ENCODE peak calls at places on chromosomes 4 and X, in five cellular contexts. K is ascending aorta, N is ovary, W is tibial artery, D is Panc1. G is an unnamed sample. For H3K27me3 and H3K36me3, the result is how much of the 10 kb centered on the place peaks cover.

GRCh38 chr4:126328914-126329313 is 1014.2 kb downstream of the FAT4 start:
- DNase-seq in K (no peak), N (no peak), W (no peak), D (no peak), G (no peak)

GRCh38 chr4:147336252-147336651 is 144.6 kb upstream of the EDNRA start:
- DNase-seq in K (no peak), N (no peak), W (no peak), D (no peak), G (no peak)

GRCh38 chr4:118849867-118850812 is 14.2 kb upstream of the SEC24D start:
- DNase-seq in K (no peak), N (no peak), W (no peak), D (no peak), G (no peak)

GRCh38 chrX:69050051-69050785 is 115.0 kb downstream of the PJA1 start:
- DNase-seq in K (peak), N (no peak), W (no peak), D (no peak), G (no peak)

GRCh38 chrX:106672527-106672926 is 54.0 kb upstream of the RNF128 start:
- DNase-seq in K (no peak), N (no peak), W (no peak), D (no peak), G (no peak)

GRCh38 chrX:31563792-31564191 is 492.0 kb upstream of the FTHL17 start:
- DNase-seq in K (no peak), N (no peak), W (no peak), D (no peak), G (no peak)

GRCh38 chr4:56804551-56804950 is 16.9 kb downstream of the SPINK2 start:
- DNase-seq in K (no peak), N (no peak), W (no peak), D (no peak), G (no peak)

GRCh38 chr4:150699599-150699998 is 117.6 kb downstream of the MAB21L2 start:
- DNase-seq in K (no peak), N (no peak), W (no peak), D (no peak), G (no peak)

GRCh38 chr4:10118355-10119004 is 1.9 kb upstream of the WDR1 start:
- DNase-seq in K (no peak), N (no peak), W (no peak), D (no peak), G (no peak)

GRCh38 chr4:158850800-158851644 is 82.2 kb downstream of the FNIP2 start:
- DNase-seq in K (no peak), N (no peak), W (no peak), D (no peak), G (no peak)

GRCh38 chr4:6111354-6111930 is 88.9 kb downstream of the JAKMIP1 start:
- DNase-seq in K (no peak), N (no peak), W (no peak), D (no peak), G (no peak)

GRCh38 chr4:68951806-68952585 is 392 bp upstream of the UGT2A3 start:
- DNase-seq in K (no peak), N (no peak), W (no peak), D (no peak), G (no peak)

GRCh38 chr4:121408-122084 is 2.8 kb upstream of the ZNF718 start:
- DNase-seq in K (no peak), N (peak), W (no peak), D (no peak), G (no peak)

GRCh38 chr4:7192252-7193039 is at the start of gene SORCS2:
- DNase-seq in K (peak), N (peak), W (peak), D (no peak), G (no peak)

GRCh38 chr4:73918058-73918457 is 48.9 kb downstream of the CXCL1 start:
- DNase-seq in K (no peak), N (no peak), W (no peak), D (no peak), G (no peak)

GRCh38 chr4:20255251-20255586 is 3.5 kb downstream of the SLIT2 start:
- DNase-seq in K (no peak), N (no peak), W (no peak), D (no peak), G (no peak)

GRCh38 chrX:20547649-20548051 is 280.9 kb upstream of the RPS6KA3 start:
- DNase-seq in K (peak), N (no peak), W (peak), D (no peak), G (no peak)

GRCh38 chr4:107500551-107500950 is 219.5 kb downstream of the PAPSS1 start:
- DNase-seq in K (no peak), N (no peak), W (no peak), D (no peak), G (no peak)

GRCh38 chr4:141569141-141569540 is 67.2 kb upstream of the IL15 start:
- DNase-seq in K (no peak), N (no peak), W (no peak), D (no peak), G (peak)

GRCh38 chr4:169159614-169160013 is 111.1 kb downstream of the SH3RF1 start:
- DNase-seq in K (no peak), N (no peak), W (no peak), D (no peak), G (no peak)

GRCh38 chr4:188719794-188720193 is 580.6 kb downstream of the TRIML1 start:
- DNase-seq in K (no peak), N (no peak), W (no peak), D (no peak), G (no peak)
- TF ChIP-seq CTCF in K (no peak), N (no peak), W (no peak), D (peak), G (peak)

GRCh38 chr4:8893624-8894423 is 22.2 kb upstream of the HMX1 start:
- DNase-seq in K (no peak), N (no peak), W (no peak), D (no peak), G (no peak)

GRCh38 chr4:8891646-8892555 is 20.3 kb upstream of the HMX1 start:
- DNase-seq in K (no peak), N (no peak), W (no peak), D (no peak), G (no peak)

GRCh38 chr4:8891255-8891645 is 19.6 kb upstream of the HMX1 start:
- DNase-seq in K (no peak), N (no peak), W (no peak), D (no peak), G (no peak)

GRCh38 chr4:8893227-8893623 is 21.6 kb upstream of the HMX1 start:
- DNase-seq in K (no peak), N (no peak), W (no peak), D (no peak), G (no peak)

GRCh38 chr4:8892556-8893226 is 21.1 kb upstream of the HMX1 start:
- DNase-seq in K (no peak), N (no peak), W (no peak), D (no peak), G (no peak)
- H3K27me3 ChIP-seq in K (under half), N (under half), W (under half), D (under half), G (under half)

DNA sequence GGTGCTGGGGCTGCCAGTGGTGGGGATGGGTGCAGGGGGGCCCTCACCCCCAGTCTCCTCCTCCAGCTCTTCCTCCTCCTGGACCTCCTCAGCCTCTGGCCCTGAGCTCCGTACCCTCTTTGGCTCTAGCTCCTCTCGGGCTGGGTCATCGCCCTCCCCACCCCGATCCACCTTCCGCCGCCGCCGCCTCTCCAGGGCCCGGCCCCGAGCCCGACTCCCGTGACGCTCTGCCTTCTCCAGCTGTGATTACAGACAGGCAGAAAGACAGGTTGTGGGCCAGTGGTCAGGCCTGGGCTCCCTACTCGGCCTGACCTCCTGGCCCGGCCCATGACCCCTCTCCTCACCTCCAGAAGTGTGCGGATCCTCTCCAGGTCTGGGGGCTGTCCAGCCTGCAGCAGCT is 31.9 kb downstream of the KDM5C start:
- DNase-seq in K (no peak), N (no peak), W (no peak), D (no peak), G (no peak)
- H3K36me3 ChIP-seq in K (half or more), N (under half), W (half or more), D (under half), G (under half)

GRCh38 chrX:9785252-9785943 is 831 bp upstream of the SHROOM2 start:
- DNase-seq in K (no peak), N (no peak), W (no peak), D (no peak), G (no peak)
- TF ChIP-seq CTCF in K (no peak), N (no peak), W (no peak), D (no peak), G (no peak)

GRCh38 chr4:101292214-101292613 is 55.1 kb downstream of the PPP3CA start:
- DNase-seq in K (no peak), N (no peak), W (no peak), D (no peak), G (no peak)
- H3K27me3 ChIP-seq in K (under half), N (under half), W (under half), D (under half), G (under half)

GRCh38 chr4:4861592-4862551 is 2.4 kb downstream of the MSX1 start:
- DNase-seq in K (no peak), N (no peak), W (no peak), D (no peak), G (no peak)
- H3K36me3 ChIP-seq in K (under half), N (under half), W (under half), D (under half), G (under half)

DNA sequence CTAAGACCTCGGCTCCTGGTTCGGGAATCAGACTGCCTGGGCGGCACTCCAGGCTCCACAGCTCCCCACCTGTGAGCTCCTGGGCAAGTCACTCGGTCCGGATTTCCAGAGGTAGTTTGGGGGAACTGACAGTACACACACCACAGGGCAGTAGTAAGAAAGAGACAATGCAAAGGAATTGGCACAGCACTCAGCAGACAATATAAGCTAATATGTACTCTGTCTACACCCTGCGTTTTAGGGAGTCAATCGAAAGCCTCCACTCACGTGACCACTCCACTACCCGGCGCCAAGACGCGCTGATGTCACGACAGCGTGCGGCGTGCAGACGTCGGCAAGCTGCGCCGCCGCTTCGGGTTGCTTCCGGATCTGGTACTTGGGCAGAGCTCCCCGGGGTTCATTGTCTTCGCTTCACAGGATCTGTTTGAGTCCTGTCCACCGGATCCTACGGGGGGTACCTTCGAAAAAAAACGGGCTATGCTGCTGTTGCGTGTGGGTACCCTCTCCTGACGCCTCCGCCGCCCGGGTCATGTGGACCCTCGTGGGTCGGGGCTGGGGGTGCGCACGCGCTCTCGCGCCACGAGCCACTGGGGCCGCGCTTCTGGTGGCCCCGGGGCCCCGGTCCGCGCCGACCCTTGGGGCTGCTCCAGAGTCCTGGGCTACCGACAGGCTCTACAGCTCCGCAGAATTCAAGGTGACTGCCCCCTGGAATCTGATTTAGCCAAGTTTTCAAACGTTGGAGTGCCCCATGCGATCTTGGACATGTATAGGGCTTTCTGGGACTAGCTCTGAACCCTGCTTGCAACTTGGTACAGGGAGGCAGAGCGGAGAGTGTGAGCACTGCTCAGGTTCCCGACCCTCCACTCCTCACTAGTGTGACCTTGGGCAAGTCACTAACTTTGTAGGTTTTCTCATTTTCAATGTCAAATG is at the start of gene GUF1:
- DNase-seq in K (peak), N (peak), W (peak), D (peak), G (peak)
- TF ChIP-seq CTCF in K (peak), N (no peak), W (no peak), D (no peak), G (no peak)

DNA sequence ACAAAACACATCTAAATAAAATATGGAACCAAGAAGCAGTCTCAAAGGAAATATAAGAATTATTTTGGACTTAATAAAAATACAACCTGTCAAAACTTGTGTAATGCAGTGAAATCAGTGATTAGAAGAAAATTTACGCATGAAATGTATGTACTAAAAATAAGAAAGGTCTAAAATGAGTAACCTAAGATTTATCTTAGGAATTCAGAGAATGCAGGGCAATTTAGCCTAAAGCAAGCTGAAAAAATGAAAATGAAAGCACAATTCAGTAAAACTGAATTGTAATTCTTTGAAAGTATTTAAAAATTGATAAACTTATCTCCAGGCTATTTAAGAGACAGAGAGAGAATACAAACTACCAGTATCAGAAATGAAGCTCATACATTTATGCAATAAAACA is 442.1 kb upstream of the ADGRL3 start:
- DNase-seq in K (no peak), N (no peak), W (no peak), D (no peak), G (no peak)
- H3K27me3 ChIP-seq in K (under half), N (under half), W (under half), D (under half), G (under half)

GRCh38 chrX:1391370-1391706 is 575 bp downstream of the SLC25A6 start:
- DNase-seq in K (no peak), N (no peak), W (no peak), D (no peak), G (peak)

GRCh38 chrX:1389181-1389992 is 2.5 kb downstream of the SLC25A6 start:
- DNase-seq in K (peak), N (no peak), W (no peak), D (no peak), G (no peak)

GRCh38 chrX:1389993-1390285 is 2.0 kb downstream of the SLC25A6 start:
- DNase-seq in K (peak), N (no peak), W (no peak), D (no peak), G (no peak)

GRCh38 chrX:1391707-1392375 is at the start of gene SLC25A6:
- DNase-seq in K (peak), N (peak), W (peak), D (peak), G (peak)

GRCh38 chrX:1390621-1391369 is 1.1 kb downstream of the SLC25A6 start:
- DNase-seq in K (peak), N (no peak), W (peak), D (no peak), G (no peak)
- H3K36me3 ChIP-seq in K (under half), N (under half), W (half or more), D (under half), G (under half)